ENCODE peak calls at places on chromosome 5, in five cellular contexts. R is A549, G is endothelial cell of umbilical vein, Y is HCT116, N is HepG2. X is an unnamed sample.

GRCh38 chr5:148820778-148821395 is 5.5 kb upstream of the ADRB2 start:
- DNase-seq in R (peak; percentile 46), G (peak; percentile 45), Y (peak; percentile 31), N (peak; percentile 13), X (peak; percentile 59)

GRCh38 chr5:122030251-122030650 is 47.8 kb downstream of the LOX start:
- DNase-seq in R (peak; percentile 7), G (no peak), Y (no peak), N (peak; percentile 27), X (no peak)

GRCh38 chr5:6435356-6435755 is 13.3 kb upstream of the UBE2QL1 start:
- DNase-seq in R (peak; percentile 53), G (peak; percentile 56), Y (peak; percentile 19), N (peak; percentile 19), X (peak; percentile 22)

GRCh38 chr5:67770431-67771025 is 445.0 kb upstream of the PIK3R1 start:
- DNase-seq in R (peak; percentile 1), G (no peak), Y (no peak), N (peak; percentile 98), X (peak; percentile 42)

GRCh38 chr5:174951151-174951780 is 226.9 kb downstream of the MSX2 start:
- DNase-seq in R (peak; percentile 81), G (peak; percentile 12), Y (peak; percentile 71), N (peak; percentile 71), X (peak; percentile 73)

GRCh38 chr5:16600397-16600796 is 16.4 kb downstream of the RETREG1 start:
- DNase-seq in R (no peak), G (peak; percentile 39), Y (no peak), N (no peak), X (no peak)

GRCh38 chr5:73388371-73388684 is 60.2 kb downstream of the FOXD1 start:
- DNase-seq in R (no peak), G (no peak), Y (no peak), N (no peak), X (no peak)

GRCh38 chr5:176491901-176492300 is 43.7 kb downstream of the FAF2 start:
- DNase-seq in R (no peak), G (no peak), Y (no peak), N (no peak), X (no peak)

GRCh38 chr5:151182976-151183375 is 25.4 kb upstream of the ANXA6 start:
- DNase-seq in R (no peak), G (no peak), Y (no peak), N (no peak), X (no peak)

GRCh38 chr5:107875834-107876233 is 205.1 kb upstream of the EFNA5 start:
- DNase-seq in R (peak; percentile 1), G (no peak), Y (peak; percentile 65), N (no peak), X (no peak)

GRCh38 chr5:172549708-172550095 is 91.4 kb upstream of the NEURL1B start:
- DNase-seq in R (no peak), G (no peak), Y (no peak), N (no peak), X (peak; percentile 37)

GRCh38 chr5:14672082-14672481 is 7.6 kb downstream of the OTULIN start:
- DNase-seq in R (no peak), G (no peak), Y (no peak), N (no peak), X (peak; percentile 21)

GRCh38 chr5:63262191-63262981 is 683.8 kb downstream of the LRRC70 start:
- DNase-seq in R (peak; percentile 11), G (peak; percentile 74), Y (no peak), N (no peak), X (no peak)

GRCh38 chr5:61991426-61991825 is 314.6 kb upstream of the KIF2A start:
- DNase-seq in R (no peak), G (no peak), Y (no peak), N (peak; percentile 1), X (no peak)

GRCh38 chr5:109099081-109099480 is 310.7 kb downstream of the PJA2 start:
- DNase-seq in R (no peak), G (no peak), Y (no peak), N (no peak), X (no peak)

GRCh38 chr5:81077105-81077504 is 116.9 kb downstream of the RASGRF2 start:
- DNase-seq in R (no peak), G (no peak), Y (no peak), N (peak; percentile 18), X (no peak)

GRCh38 chr5:74261906-74262305 is 378.6 kb downstream of the ENC1 start:
- DNase-seq in R (no peak), G (no peak), Y (no peak), N (no peak), X (no peak)

GRCh38 chr5:137096149-137097103 is 402.7 kb downstream of the SPOCK1 start:
- DNase-seq in R (no peak), G (no peak), Y (no peak), N (no peak), X (no peak)

GRCh38 chr5:1789838-1790462 is 9.7 kb downstream of the MRPL36 start:
- DNase-seq in R (no peak), G (peak; percentile 80), Y (no peak), N (no peak), X (no peak)
- TF ChIP-seq POLR2A in R (no peak), G (no peak), Y (no peak), N (no peak), X (no peak)

DNA sequence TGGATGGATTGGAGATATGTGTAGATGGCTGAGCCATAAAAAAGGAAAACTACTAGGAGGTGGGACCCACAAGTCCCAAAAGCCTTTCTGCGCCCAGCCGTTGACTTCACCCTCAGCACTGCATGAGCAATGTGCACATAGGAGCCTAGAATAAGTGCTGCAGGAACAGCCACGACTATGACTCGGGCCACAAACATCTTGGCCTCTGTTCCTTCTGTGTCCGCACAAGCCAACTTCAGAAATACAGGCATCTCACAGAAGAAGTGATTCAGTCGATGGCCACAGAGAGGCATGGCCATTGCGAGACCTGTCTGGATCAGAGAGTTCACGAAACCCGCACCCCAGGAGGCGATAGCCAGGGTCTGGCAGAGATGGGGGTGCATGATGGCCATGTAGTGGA is 587 bp downstream of the OR2Y1 start:
- DNase-seq in R (no peak), G (no peak), Y (no peak), N (no peak), X (no peak)
- TF ChIP-seq MAX in R (no peak), G (no peak), Y (no peak), N (no peak), X (no peak)

GRCh38 chr5:169471021-169471420 is 112.6 kb upstream of the SPDL1 start:
- DNase-seq in R (no peak), G (no peak), Y (no peak), N (no peak), X (no peak)

GRCh38 chr5:169474226-169474625 is 109.3 kb upstream of the SPDL1 start:
- DNase-seq in R (no peak), G (no peak), Y (no peak), N (no peak), X (no peak)
- TF ChIP-seq CTCF in R (no peak), G (no peak), Y (peak; percentile 12), N (no peak), X (no peak)

DNA sequence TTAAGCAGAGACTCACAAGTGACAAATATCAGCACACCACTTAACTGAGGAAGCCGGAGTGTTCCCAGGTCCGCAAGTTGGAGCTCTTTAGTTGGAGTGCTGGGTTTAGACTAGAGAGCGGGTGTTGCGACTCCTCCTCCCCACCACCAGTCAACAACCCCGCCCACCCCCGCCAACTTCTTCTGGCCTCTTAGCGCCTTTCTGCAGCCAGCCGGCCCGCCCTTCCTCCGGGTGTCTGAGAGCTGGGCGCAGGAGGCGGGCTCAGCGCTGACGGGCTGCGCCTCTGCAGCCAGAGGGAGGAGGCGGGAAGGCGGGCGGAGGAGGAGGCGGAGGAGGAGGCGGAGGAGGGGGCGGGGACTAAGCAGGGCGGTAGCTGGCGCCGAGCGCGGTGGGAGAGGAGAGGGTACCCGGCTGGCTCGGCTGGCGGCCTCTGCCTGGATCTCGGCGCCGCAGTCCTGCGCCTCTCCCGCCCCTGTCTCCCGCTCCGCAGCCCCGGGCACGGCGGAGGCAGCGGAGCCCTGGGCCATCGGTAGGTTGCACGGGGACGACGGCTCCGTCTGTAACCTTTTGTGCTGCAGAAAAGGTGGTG is at the start of gene MACIR:
- DNase-seq in R (peak; percentile 98), G (peak; percentile 99), Y (peak; percentile 94), N (peak; percentile 69), X (peak; percentile 98)
- TF ChIP-seq POLR2A in R (peak; percentile 91), G (peak; percentile 69), Y (peak; percentile 84), N (peak; percentile 74), X (peak; percentile 81)